ENCODE peak calls at places on chromosome 13, in seven cellular contexts. One of them, this sample, is unnamed. For H3K4me1, the result is how much of the 10 kb centered on the place peaks cover.

GRCh38 chr13:20997301-20998061 is 63.9 kb downstream of the LATS2 start:
- DNase-seq in astrocyte: peak
- DNase-seq in lung: no peak
- DNase-seq in mucosa of descending colon: peak
- DNase-seq in GM23338: peak
- DNase-seq in body of pancreas: no peak
- DNase-seq in OCI-LY7: no peak
- DNase-seq in this sample: no peak

GRCh38 chr13:113393572-113394503 is 29.9 kb upstream of the GRTP1 start:
- DNase-seq in astrocyte: peak
- DNase-seq in lung: peak
- DNase-seq in mucosa of descending colon: peak
- DNase-seq in GM23338: peak
- DNase-seq in body of pancreas: peak
- DNase-seq in OCI-LY7: peak
- DNase-seq in this sample: peak

GRCh38 chr13:46743191-46743590 is 53.8 kb downstream of the ESD start:
- DNase-seq in astrocyte: peak
- DNase-seq in lung: no peak
- DNase-seq in mucosa of descending colon: no peak
- DNase-seq in GM23338: no peak
- DNase-seq in body of pancreas: no peak
- DNase-seq in OCI-LY7: no peak
- DNase-seq in this sample: no peak

GRCh38 chr13:49441846-49442245 is 2.0 kb downstream of the CAB39L start:
- DNase-seq in astrocyte: peak
- DNase-seq in lung: no peak
- DNase-seq in mucosa of descending colon: no peak
- DNase-seq in GM23338: no peak
- DNase-seq in body of pancreas: no peak
- DNase-seq in OCI-LY7: no peak
- DNase-seq in this sample: no peak

GRCh38 chr13:103692442-103692841 is 626.2 kb upstream of the SLC10A2 start:
- DNase-seq in astrocyte: no peak
- DNase-seq in lung: no peak
- DNase-seq in mucosa of descending colon: no peak
- DNase-seq in GM23338: no peak
- DNase-seq in body of pancreas: no peak
- DNase-seq in OCI-LY7: no peak
- DNase-seq in this sample: no peak

GRCh38 chr13:64753606-64754005 is 2476.5 kb downstream of the PCDH9 start:
- DNase-seq in astrocyte: peak
- DNase-seq in lung: no peak
- DNase-seq in mucosa of descending colon: no peak
- DNase-seq in GM23338: no peak
- DNase-seq in body of pancreas: no peak
- DNase-seq in OCI-LY7: no peak
- DNase-seq in this sample: no peak

GRCh38 chr13:102369303-102369702 is 32.5 kb downstream of the FGF14 start:
- DNase-seq in astrocyte: no peak
- DNase-seq in lung: no peak
- DNase-seq in mucosa of descending colon: no peak
- DNase-seq in GM23338: no peak
- DNase-seq in body of pancreas: no peak
- DNase-seq in OCI-LY7: no peak
- DNase-seq in this sample: no peak

GRCh38 chr13:29099781-29100406 is 279.8 kb downstream of the MTUS2 start:
- DNase-seq in astrocyte: no peak
- DNase-seq in lung: no peak
- DNase-seq in mucosa of descending colon: no peak
- DNase-seq in GM23338: no peak
- DNase-seq in body of pancreas: no peak
- DNase-seq in OCI-LY7: no peak
- DNase-seq in this sample: no peak

GRCh38 chr13:75802161-75802560 is 166.0 kb downstream of the LMO7 start:
- DNase-seq in astrocyte: no peak
- DNase-seq in lung: no peak
- DNase-seq in mucosa of descending colon: no peak
- DNase-seq in GM23338: no peak
- DNase-seq in body of pancreas: no peak
- DNase-seq in OCI-LY7: no peak
- DNase-seq in this sample: no peak

GRCh38 chr13:42553098-42554046 is 20.6 kb upstream of the TNFSF11 start:
- DNase-seq in astrocyte: peak
- DNase-seq in lung: no peak
- DNase-seq in mucosa of descending colon: peak
- DNase-seq in GM23338: no peak
- DNase-seq in body of pancreas: peak
- DNase-seq in OCI-LY7: no peak
- DNase-seq in this sample: no peak

GRCh38 chr13:109346060-109346459 is 440.3 kb downstream of the IRS2 start:
- DNase-seq in astrocyte: no peak
- DNase-seq in lung: no peak
- DNase-seq in mucosa of descending colon: no peak
- DNase-seq in GM23338: no peak
- DNase-seq in body of pancreas: no peak
- DNase-seq in OCI-LY7: no peak
- DNase-seq in this sample: no peak

GRCh38 chr13:19822673-19823072 is 39.9 kb upstream of the PSPC1 start:
- DNase-seq in astrocyte: no peak
- DNase-seq in lung: no peak
- DNase-seq in mucosa of descending colon: no peak
- DNase-seq in GM23338: no peak
- DNase-seq in body of pancreas: no peak
- DNase-seq in OCI-LY7: no peak
- DNase-seq in this sample: no peak

GRCh38 chr13:27352698-27353097 is 71.7 kb upstream of the GTF3A start:
- DNase-seq in astrocyte: no peak
- DNase-seq in lung: no peak
- DNase-seq in mucosa of descending colon: no peak
- DNase-seq in GM23338: no peak
- DNase-seq in body of pancreas: no peak
- DNase-seq in OCI-LY7: no peak
- DNase-seq in this sample: no peak

GRCh38 chr13:30145709-30146367 is 161.5 kb downstream of the KATNAL1 start:
- DNase-seq in astrocyte: no peak
- DNase-seq in lung: no peak
- DNase-seq in mucosa of descending colon: no peak
- DNase-seq in GM23338: no peak
- DNase-seq in body of pancreas: no peak
- DNase-seq in OCI-LY7: no peak
- DNase-seq in this sample: no peak

GRCh38 chr13:30148171-30148754 is 159.1 kb downstream of the KATNAL1 start:
- DNase-seq in astrocyte: no peak
- DNase-seq in lung: no peak
- DNase-seq in mucosa of descending colon: peak
- DNase-seq in GM23338: no peak
- DNase-seq in body of pancreas: no peak
- DNase-seq in OCI-LY7: peak
- DNase-seq in this sample: peak

GRCh38 chr13:30148791-30149190 is 158.6 kb downstream of the KATNAL1 start:
- DNase-seq in astrocyte: no peak
- DNase-seq in lung: no peak
- DNase-seq in mucosa of descending colon: no peak
- DNase-seq in GM23338: no peak
- DNase-seq in body of pancreas: no peak
- DNase-seq in OCI-LY7: no peak
- DNase-seq in this sample: no peak

GRCh38 chr13:30149248-30149647 is 158.1 kb downstream of the KATNAL1 start:
- DNase-seq in astrocyte: no peak
- DNase-seq in lung: no peak
- DNase-seq in mucosa of descending colon: no peak
- DNase-seq in GM23338: no peak
- DNase-seq in body of pancreas: no peak
- DNase-seq in OCI-LY7: no peak
- DNase-seq in this sample: no peak

DNA sequence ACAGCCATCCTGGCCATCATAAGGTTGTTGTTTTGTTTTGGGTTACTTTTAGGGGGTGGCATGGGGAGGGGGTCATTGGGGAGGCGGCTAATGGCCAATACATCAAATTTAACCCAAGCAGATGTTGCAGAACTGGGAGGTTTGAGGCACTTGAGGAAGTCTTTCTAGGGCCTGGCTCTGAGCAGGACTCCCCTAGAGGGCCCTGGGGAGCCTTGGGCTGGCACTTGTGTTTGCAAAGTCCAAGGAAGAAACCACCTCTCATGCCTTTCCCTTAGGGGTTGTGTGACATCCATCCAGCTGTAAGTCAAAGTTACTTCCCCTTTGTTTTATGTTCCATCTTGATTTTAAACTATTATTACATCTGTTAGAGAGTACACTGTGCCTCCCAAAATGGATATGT is 160.0 kb downstream of the KATNAL1 start:
- DNase-seq in astrocyte: no peak
- DNase-seq in lung: no peak
- DNase-seq in mucosa of descending colon: no peak
- DNase-seq in GM23338: no peak
- DNase-seq in body of pancreas: no peak
- DNase-seq in OCI-LY7: peak
- DNase-seq in this sample: no peak
- TF ChIP-seq CTCF in astrocyte: no peak
- TF ChIP-seq CTCF in lung: no peak
- TF ChIP-seq CTCF in mucosa of descending colon: no peak
- TF ChIP-seq CTCF in GM23338: no peak
- TF ChIP-seq CTCF in body of pancreas: no peak
- TF ChIP-seq CTCF in OCI-LY7: peak
- TF ChIP-seq CTCF in this sample: no peak

GRCh38 chr13:99307247-99307646 is at the start of gene GPR183:
- DNase-seq in astrocyte: no peak
- DNase-seq in lung: no peak
- DNase-seq in mucosa of descending colon: no peak
- DNase-seq in GM23338: no peak
- DNase-seq in body of pancreas: no peak
- DNase-seq in OCI-LY7: no peak
- DNase-seq in this sample: no peak
- H3K4me3 ChIP-seq in astrocyte: no peak
- H3K4me3 ChIP-seq in lung: no peak
- H3K4me3 ChIP-seq in mucosa of descending colon: no peak
- H3K4me3 ChIP-seq in GM23338: no peak
- H3K4me3 ChIP-seq in body of pancreas: no peak
- H3K4me3 ChIP-seq in OCI-LY7: no peak
- H3K4me3 ChIP-seq in this sample: peak

DNA sequence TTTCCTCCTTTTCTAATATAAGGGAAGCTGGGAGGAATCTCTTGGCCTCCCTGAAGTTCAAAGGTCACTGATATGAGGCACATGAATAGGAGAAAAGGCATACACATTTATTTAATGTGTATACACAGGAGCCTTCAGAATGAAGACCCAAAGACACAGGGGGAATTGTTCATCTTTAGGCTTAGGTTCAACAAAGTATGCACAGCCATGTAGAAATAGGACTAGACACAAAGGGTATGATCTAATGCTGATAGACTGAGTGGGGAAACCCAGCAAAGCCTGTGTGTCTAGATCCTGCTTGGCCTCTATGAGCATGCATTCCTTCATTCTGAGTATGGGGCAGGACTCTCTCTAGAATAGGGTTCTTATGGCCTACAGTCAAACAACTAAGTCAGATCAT is 177.1 kb upstream of the RFC3 start:
- DNase-seq in astrocyte: no peak
- DNase-seq in lung: no peak
- DNase-seq in mucosa of descending colon: no peak
- DNase-seq in GM23338: no peak
- DNase-seq in body of pancreas: no peak
- DNase-seq in OCI-LY7: no peak
- DNase-seq in this sample: no peak
- H3K4me1 ChIP-seq in astrocyte: under half
- H3K4me1 ChIP-seq in lung: under half
- H3K4me1 ChIP-seq in mucosa of descending colon: under half
- H3K4me1 ChIP-seq in GM23338: half or more
- H3K4me1 ChIP-seq in body of pancreas: under half
- H3K4me1 ChIP-seq in OCI-LY7: under half
- H3K4me1 ChIP-seq in this sample: under half

GRCh38 chr13:33388254-33388998 is 102.9 kb upstream of the STARD13 start:
- DNase-seq in astrocyte: no peak
- DNase-seq in lung: no peak
- DNase-seq in mucosa of descending colon: no peak
- DNase-seq in GM23338: no peak
- DNase-seq in body of pancreas: no peak
- DNase-seq in OCI-LY7: no peak
- DNase-seq in this sample: no peak
- TF ChIP-seq CTCF in astrocyte: no peak
- TF ChIP-seq CTCF in lung: no peak
- TF ChIP-seq CTCF in mucosa of descending colon: no peak
- TF ChIP-seq CTCF in GM23338: no peak
- TF ChIP-seq CTCF in body of pancreas: no peak
- TF ChIP-seq CTCF in OCI-LY7: no peak
- TF ChIP-seq CTCF in this sample: no peak